ENCODE peak calls at places on chromosome X, in seven cellular contexts. R, X, E, J, V, U and I are unnamed samples. For H3K4me1, the result is how much of the 10 kb centered on the place peaks cover.

GRCh38 chrX:50579955-50580354 is 109.3 kb upstream of the DGKK start:
- DNase-seq in R (peak), V (no peak), X (peak), E (no peak), J (peak), U (peak), I (peak)

GRCh38 chrX:10007604-10008003 is 40.4 kb downstream of the CLDN34 start:
- DNase-seq in J (no peak), R (no peak), X (peak), U (no peak), V (no peak), E (no peak), I (no peak)

GRCh38 chrX:80331285-80331684 is 89.0 kb upstream of the TENT5D start:
- DNase-seq in J (no peak), V (no peak), X (no peak), E (no peak), U (no peak), R (no peak), I (no peak)

GRCh38 chrX:110173192-110174175 is 144.4 kb downstream of the AMMECR1 start:
- DNase-seq in V (no peak), X (peak), J (no peak), R (no peak), U (no peak), E (no peak), I (no peak)

GRCh38 chrX:51851507-51852085 is 41.8 kb upstream of the MAGED1 start:
- DNase-seq in R (no peak), X (no peak), J (no peak), V (no peak), E (no peak), U (no peak), I (no peak)

GRCh38 chrX:19647731-19648588 is 132.7 kb upstream of the MAP3K15 start:
- DNase-seq in V (no peak), J (no peak), X (peak), U (no peak), E (no peak), R (no peak), I (no peak)

GRCh38 chrX:109399831-109400230 is 82.1 kb downstream of the GUCY2F start:
- DNase-seq in J (no peak), R (no peak), E (no peak), V (no peak), X (no peak), U (no peak), I (no peak)

GRCh38 chrX:56733459-56734046 is 4.5 kb downstream of the NBDY start:
- DNase-seq in E (no peak), J (peak), X (peak), V (no peak), U (peak), R (peak), I (peak)

GRCh38 chrX:24513416-24513815 is 48.3 kb downstream of the PDK3 start:
- DNase-seq in U (no peak), V (no peak), E (no peak), J (no peak), X (no peak), R (no peak), I (no peak)

GRCh38 chrX:38803286-38803608 is 2.0 kb downstream of the MID1IP1 start:
- DNase-seq in R (no peak), X (no peak), V (no peak), U (no peak), J (no peak), E (no peak), I (peak)

GRCh38 chrX:111168314-111168713 is 72.3 kb downstream of the PAK3 start:
- DNase-seq in V (no peak), R (peak), E (no peak), X (peak), U (no peak), J (peak), I (peak)

GRCh38 chrX:106959897-106960296 is 39.7 kb downstream of the CLDN2 start:
- DNase-seq in V (no peak), J (peak), E (no peak), U (no peak), R (peak), X (peak), I (peak)

GRCh38 chrX:29952016-29952415 is 263.3 kb upstream of the MAGEB2 start:
- DNase-seq in V (no peak), X (peak), E (no peak), U (no peak), J (no peak), R (no peak), I (no peak)

GRCh38 chrX:69107231-69107739 is 58.0 kb downstream of the PJA1 start:
- DNase-seq in U (no peak), J (peak), X (no peak), V (no peak), R (no peak), E (no peak), I (peak)

GRCh38 chrX:47623540-47624027 is 3.9 kb upstream of the SYN1 start:
- DNase-seq in E (no peak), J (peak), U (no peak), X (peak), R (no peak), V (peak), I (peak)

GRCh38 chrX:9356846-9357245 is 108.0 kb upstream of the TBL1X start:
- DNase-seq in E (no peak), V (no peak), J (no peak), R (no peak), X (peak), U (no peak), I (no peak)

GRCh38 chrX:116272328-116272727 is 101.8 kb downstream of the AGTR2 start:
- DNase-seq in X (peak), V (no peak), U (peak), R (no peak), E (no peak), J (peak), I (peak)

GRCh38 chrX:84118315-84118714 is 69.7 kb downstream of the RPS6KA6 start:
- DNase-seq in R (no peak), E (no peak), U (no peak), V (no peak), J (no peak), X (no peak), I (no peak)

GRCh38 chrX:136202889-136203288 is 48.3 kb downstream of the MAP7D3 start:
- DNase-seq in V (no peak), R (no peak), E (no peak), U (no peak), X (peak), J (no peak), I (no peak)

GRCh38 chrX:30735839-30736238 is 82.6 kb downstream of the GK start:
- DNase-seq in R (peak), J (peak), U (peak), V (no peak), E (no peak), X (peak), I (peak)

GRCh38 chrX:44872319-44872816 is 620 bp upstream of the KDM6A start:
- DNase-seq in J (no peak), U (peak), X (peak), R (peak), E (no peak), V (peak), I (peak)

GRCh38 chrX:155048997-155049619 is 21.8 kb downstream of the CMC4 start:
- DNase-seq in E (no peak), V (no peak), U (peak), R (peak), X (peak), J (no peak), I (peak)

GRCh38 chrX:53268173-53268572 is 13.2 kb downstream of the IQSEC2 start:
- DNase-seq in U (no peak), R (no peak), V (no peak), X (no peak), E (no peak), J (no peak), I (no peak)

GRCh38 chrX:101377542-101377941 is 8.4 kb downstream of the BTK start:
- DNase-seq in E (no peak), R (peak), U (no peak), J (no peak), V (no peak), X (no peak), I (no peak)
- H3K4me1 ChIP-seq in E (under half), R (under half), U (under half), J (under half), V (under half), X (under half), I (under half)

GRCh38 chrX:101097546-101098453 is at the start of gene CENPI:
- DNase-seq in U (peak), X (peak), R (peak), V (peak), E (peak), J (peak), I (peak)
- H3K4me1 ChIP-seq in U (under half), X (under half), R (under half), V (under half), E (under half), J (under half), I (under half)

DNA sequence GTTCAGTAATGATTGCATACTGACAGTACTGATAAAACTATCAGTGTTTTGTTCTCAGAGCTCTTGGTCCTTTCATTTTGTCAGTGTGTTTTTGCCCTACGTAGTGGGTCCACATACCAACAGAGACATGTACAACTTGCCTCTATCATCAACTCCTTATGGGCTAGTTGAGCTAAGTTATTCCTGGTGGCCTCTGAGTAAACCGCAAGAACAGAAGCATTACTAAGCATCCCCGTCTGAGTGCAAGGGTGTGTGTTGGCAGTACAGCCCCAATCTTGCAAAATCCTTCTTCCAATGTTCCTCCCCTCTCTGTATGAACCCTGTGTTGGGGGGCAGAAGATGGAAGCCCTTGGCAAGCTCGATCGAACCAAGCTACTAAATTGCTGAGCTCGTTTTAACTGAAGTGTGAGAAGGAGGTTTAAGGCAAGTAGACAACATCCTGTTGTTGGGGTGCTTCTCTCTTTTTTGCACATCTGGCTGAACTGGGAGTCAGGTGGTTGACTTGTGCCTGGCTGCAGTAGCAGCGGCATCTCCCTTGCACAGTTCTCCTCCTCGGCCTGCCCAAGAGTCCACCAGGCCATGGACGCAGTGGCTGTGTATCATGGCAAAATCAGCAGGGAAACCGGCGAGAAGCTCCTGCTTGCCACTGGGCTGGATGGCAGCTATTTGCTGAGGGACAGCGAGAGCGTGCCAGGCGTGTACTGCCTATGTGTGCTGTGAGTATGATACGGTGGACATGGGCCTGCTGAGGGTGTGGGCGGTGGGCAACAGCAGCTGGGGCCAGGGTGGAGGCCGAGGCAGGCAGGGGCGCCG is at the start of gene SH2D1A:
- DNase-seq in J (no peak), E (no peak), X (no peak), U (no peak), R (no peak), V (no peak), I (no peak)
- H3K4me1 ChIP-seq in J (under half), E (under half), X (under half), U (under half), R (under half), V (under half), I (under half)

GRCh38 chrX:141176586-141177451 is at the start of gene LDOC1:
- DNase-seq in E (peak), U (peak), V (peak), X (peak), J (peak), R (no peak), I (no peak)
- H3K4me1 ChIP-seq in E (under half), U (under half), V (under half), X (under half), J (under half), R (under half), I (under half)

DNA sequence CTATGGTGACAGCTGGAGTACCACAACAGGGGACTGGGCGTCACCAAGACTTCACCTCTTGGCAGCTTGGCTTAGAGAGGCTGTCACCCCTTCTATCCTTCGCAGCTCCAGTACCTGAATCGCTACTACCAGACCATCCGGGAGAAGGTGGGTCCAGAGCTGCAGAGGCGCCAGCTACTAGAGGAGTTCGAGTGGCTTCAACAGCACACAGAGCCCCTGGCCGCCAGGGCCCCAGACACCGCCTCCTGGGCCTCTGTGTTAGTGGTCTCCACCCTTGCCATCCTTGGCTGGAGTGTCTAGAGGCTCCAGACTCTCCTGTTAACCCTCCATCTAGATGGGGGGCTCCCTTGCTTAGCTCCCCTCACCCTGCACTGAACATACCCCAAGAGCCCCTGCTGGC is 11.6 kb upstream of the SASH3 start:
- DNase-seq in J (no peak), U (no peak), V (no peak), E (no peak), X (no peak), R (no peak), I (no peak)
- H3K4me1 ChIP-seq in J (under half), U (under half), V (under half), E (under half), X (under half), R (under half), I (under half)

GRCh38 chrX:71941145-71941544 is 30.5 kb downstream of the NHSL2 start:
- DNase-seq in R (no peak), U (no peak), V (no peak), X (peak), J (no peak), E (no peak), I (no peak)

GRCh38 chrX:71930298-71930697 is 19.7 kb downstream of the NHSL2 start:
- DNase-seq in U (no peak), V (no peak), E (no peak), J (no peak), X (no peak), R (no peak), I (no peak)

GRCh38 chrX:71938371-71938770 is 27.7 kb downstream of the NHSL2 start:
- DNase-seq in J (no peak), E (no peak), R (no peak), U (no peak), X (no peak), V (no peak), I (peak)

GRCh38 chrX:71936632-71937031 is 26.0 kb downstream of the NHSL2 start:
- DNase-seq in J (no peak), U (no peak), E (no peak), R (no peak), X (no peak), V (no peak), I (no peak)

GRCh38 chrX:71935542-71935941 is 24.9 kb downstream of the NHSL2 start:
- DNase-seq in R (no peak), V (no peak), J (peak), E (no peak), U (no peak), X (no peak), I (no peak)
- H3K4me1 ChIP-seq in R (under half), V (under half), J (under half), E (under half), U (under half), X (under half), I (under half)

DNA sequence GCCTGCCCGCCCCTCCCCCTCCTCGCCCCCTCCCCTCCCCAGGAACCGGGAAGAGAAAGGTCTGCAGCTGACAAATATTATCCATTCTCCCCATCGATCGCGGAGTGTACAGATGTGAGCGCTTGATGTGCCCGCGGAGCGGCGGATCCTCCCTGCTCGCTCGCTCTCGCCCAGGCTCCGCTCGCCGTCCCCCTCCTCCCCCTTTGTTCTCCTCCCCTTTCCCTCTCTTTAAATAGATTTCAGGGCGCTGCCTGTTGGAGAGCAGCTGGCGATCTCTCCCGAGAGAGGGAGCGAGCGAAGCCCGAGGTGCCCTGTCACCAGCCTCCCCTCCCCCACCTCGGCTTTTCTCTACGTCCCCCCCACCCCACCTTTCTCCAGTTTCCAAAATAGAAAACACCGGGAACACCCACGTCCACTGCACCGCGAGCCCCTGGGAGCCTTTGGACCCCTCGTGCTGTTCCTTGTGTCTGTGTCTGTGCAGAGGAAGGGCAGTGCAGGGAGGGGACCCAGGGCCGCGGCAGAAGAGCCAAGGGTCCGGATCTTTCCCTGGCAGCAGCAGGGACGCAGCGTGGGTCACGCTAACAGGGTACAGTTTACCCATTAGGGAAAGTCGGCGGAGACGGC is 56.6 kb upstream of the BCOR start:
- DNase-seq in R (no peak), J (no peak), E (no peak), V (no peak), U (no peak), X (no peak), I (peak)
- H3K4me1 ChIP-seq in R (under half), J (under half), E (under half), V (under half), U (under half), X (under half), I (under half)